ENCODE peak calls at places on chromosomes 16 and 17, in five cellular contexts. P, B, J, M and C are unnamed samples.

GRCh38 chr16:19294156-19294649 is 8.7 kb downstream of the CLEC19A start:
- DNase-seq in P (no peak), B (no peak), J (no peak), M (peak; percentile 42), C (no peak)

GRCh38 chr17:62995377-62995885 is 29.4 kb downstream of the TANC2 start:
- DNase-seq in P (no peak), B (peak; percentile 11), J (no peak), M (peak; percentile 64), C (peak; percentile 54)

GRCh38 chr17:40326014-40326831 is 17.2 kb downstream of the RARA start:
- DNase-seq in P (no peak), B (no peak), J (no peak), M (no peak), C (no peak)

GRCh38 chr16:4246777-4247476 is 5.0 kb upstream of the SRL start:
- DNase-seq in P (no peak), B (no peak), J (no peak), M (no peak), C (no peak)

GRCh38 chr17:10278218-10278617 is 79.8 kb upstream of the GAS7 start:
- DNase-seq in P (no peak), B (no peak), J (no peak), M (peak; percentile 28), C (no peak)

GRCh38 chr16:50534091-50534490 is 14.1 kb upstream of the NKD1 start:
- DNase-seq in P (no peak), B (no peak), J (no peak), M (no peak), C (no peak)

GRCh38 chr16:30005341-30006094 is 5.3 kb downstream of the DOC2A start:
- DNase-seq in P (no peak), B (no peak), J (no peak), M (peak; percentile 64), C (peak; percentile 49)

GRCh38 chr17:64618848-64619247 is 43.3 kb downstream of the SMURF2 start:
- DNase-seq in P (no peak), B (no peak), J (no peak), M (no peak), C (no peak)

GRCh38 chr16:3195975-3196374 is 8.0 kb downstream of the OR1F1 start:
- DNase-seq in P (no peak), B (no peak), J (no peak), M (no peak), C (no peak)

GRCh38 chr16:35745191-35745590 is 2285.8 kb downstream of the TP53TG3F start:
- DNase-seq in P (no peak), B (no peak), J (no peak), M (no peak), C (no peak)

GRCh38 chr16:24645739-24646645 is 83.5 kb upstream of the TNRC6A start:
- DNase-seq in P (no peak), B (no peak), J (no peak), M (peak; percentile 95), C (peak; percentile 99)

GRCh38 chr17:35559495-35559894 is 1.1 kb downstream of the SLFN14 start:
- DNase-seq in P (no peak), B (no peak), J (no peak), M (no peak), C (no peak)

GRCh38 chr17:71975998-71976649 is 144.7 kb upstream of the SOX9 start:
- DNase-seq in P (no peak), B (no peak), J (peak; percentile 69), M (peak; percentile 42), C (peak; percentile 77)

GRCh38 chr16:27795992-27796614 is 246.2 kb downstream of the KATNIP start:
- DNase-seq in P (peak; percentile 21), B (peak; percentile 66), J (peak; percentile 74), M (peak; percentile 74), C (peak; percentile 37)

GRCh38 chr16:72285728-72286127 is 113.8 kb upstream of the PMFBP1 start:
- DNase-seq in P (no peak), B (no peak), J (no peak), M (no peak), C (peak; percentile 28)

GRCh38 chr17:20922128-20922670 is 120.6 kb downstream of the USP22 start:
- DNase-seq in P (no peak), B (no peak), J (no peak), M (peak; percentile 5), C (peak; percentile 72)

GRCh38 chr17:29158515-29159275 is 21.5 kb downstream of the MYO18A start:
- DNase-seq in P (no peak), B (no peak), J (no peak), M (no peak), C (peak; percentile 67)

GRCh38 chr16:83338941-83339340 is 468.8 kb upstream of the HSBP1 start:
- DNase-seq in P (no peak), B (no peak), J (no peak), M (no peak), C (peak; percentile 43)

GRCh38 chr17:8149419-8150193 is 2.6 kb downstream of the PER1 start:
- DNase-seq in P (no peak), B (no peak), J (no peak), M (no peak), C (no peak)

GRCh38 chr16:85163278-85164112 is 51.2 kb upstream of the CIBAR2 start:
- DNase-seq in P (no peak), B (no peak), J (no peak), M (no peak), C (peak; percentile 68)

GRCh38 chr16:31487076-31487719 is 4.3 kb downstream of the SLC5A2 start:
- DNase-seq in P (no peak), B (no peak), J (no peak), M (no peak), C (peak; percentile 41)

GRCh38 chr17:50050431-50051032 is 5.4 kb upstream of the ITGA3 start:
- DNase-seq in P (no peak), B (no peak), J (no peak), M (no peak), C (no peak)

GRCh38 chr16:3963203-3963602 is 82.7 kb upstream of the CREBBP start:
- DNase-seq in P (no peak), B (no peak), J (no peak), M (no peak), C (no peak)

GRCh38 chr17:48578616-48579560 is 738 bp upstream of the HOXB4 start:
- DNase-seq in P (no peak), B (no peak), J (no peak), M (no peak), C (peak; percentile 76)

GRCh38 chr16:29678691-29679267 is at the start of gene QPRT:
- DNase-seq in P (peak; percentile 81), B (peak; percentile 66), J (peak; percentile 95), M (peak; percentile 70), C (peak; percentile 90)

GRCh38 chr16:86517652-86518258 is 7.4 kb downstream of the FOXF1 start:
- DNase-seq in P (no peak), B (peak; percentile 51), J (peak; percentile 80), M (peak; percentile 53), C (peak; percentile 88)

GRCh38 chr17:14784997-14785696 is 480.0 kb downstream of the PMP22 start:
- DNase-seq in P (no peak), B (no peak), J (peak; percentile 70), M (peak; percentile 42), C (no peak)

GRCh38 chr16:13110124-13110796 is 208.9 kb downstream of the SHISA9 start:
- DNase-seq in P (peak; percentile 43), B (peak; percentile 63), J (peak; percentile 56), M (peak; percentile 72), C (peak; percentile 71)

GRCh38 chr17:79929257-79930076 is 90.2 kb upstream of the CBX4 start:
- DNase-seq in P (no peak), B (no peak), J (peak; percentile 76), M (no peak), C (no peak)

GRCh38 chr17:32793841-32794240 is 83.1 kb downstream of the MYO1D start:
- DNase-seq in P (no peak), B (no peak), J (no peak), M (no peak), C (no peak)
- H2BK12ac ChIP-seq in P (no peak overlapping the region), B (no peak overlapping the region), J (no peak overlapping the region), M (no peak overlapping the region), C (no peak overlapping the region)

DNA sequence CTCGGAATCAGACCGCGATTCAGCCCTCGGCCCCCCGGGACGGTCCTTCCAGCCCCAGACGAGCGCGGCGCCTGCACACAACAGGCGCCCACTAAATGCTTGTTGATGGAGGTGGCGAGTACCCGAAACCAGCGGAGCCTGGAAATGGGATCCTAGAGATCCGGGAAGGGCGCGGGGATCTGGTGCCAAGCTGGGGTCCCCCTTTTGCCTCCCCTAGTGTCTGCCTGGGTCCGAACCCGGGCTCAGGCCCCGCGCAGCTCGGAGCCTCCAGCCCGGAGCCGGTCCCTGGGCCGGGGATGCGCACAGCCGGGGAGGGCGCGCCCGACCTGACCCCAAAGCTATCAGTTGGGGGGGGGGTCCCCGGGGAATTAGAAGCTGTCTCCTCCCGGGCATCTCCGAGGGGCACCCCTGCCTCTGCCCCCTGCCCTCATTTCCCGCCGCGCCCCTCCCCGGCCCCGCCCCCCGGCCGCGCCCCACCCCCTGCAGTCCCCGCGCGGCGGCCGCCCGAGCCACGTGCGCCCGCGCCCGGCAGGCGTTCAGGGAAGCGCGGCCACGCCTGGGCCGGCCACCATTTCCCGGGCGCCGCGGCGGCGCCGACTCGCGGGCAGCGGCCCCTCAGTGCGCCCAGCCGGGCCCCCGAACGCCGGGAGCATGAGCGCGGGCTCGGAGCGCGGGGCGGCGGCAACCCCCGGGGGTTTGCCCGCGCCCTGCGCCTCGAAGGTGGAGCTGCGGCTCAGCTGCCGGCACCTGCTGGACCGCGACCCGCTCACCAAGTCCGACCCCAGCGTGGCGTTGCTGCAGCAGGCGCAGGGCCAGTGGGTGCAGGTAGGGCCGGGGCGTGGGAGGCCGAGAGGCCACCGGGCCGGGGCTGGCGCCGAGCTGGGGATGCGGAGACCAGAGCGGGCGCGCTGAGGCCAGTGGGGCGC is at the start of gene CPNE7:
- DNase-seq in P (no peak), B (no peak), J (no peak), M (no peak), C (no peak)
- H2BK120ac ChIP-seq in P (no peak within 1 kb of the TSS), B (no peak within 1 kb of the TSS), J (no peak within 1 kb of the TSS), M (peak within 1 kb of the TSS; percentile 1), C (no peak within 1 kb of the TSS)

DNA sequence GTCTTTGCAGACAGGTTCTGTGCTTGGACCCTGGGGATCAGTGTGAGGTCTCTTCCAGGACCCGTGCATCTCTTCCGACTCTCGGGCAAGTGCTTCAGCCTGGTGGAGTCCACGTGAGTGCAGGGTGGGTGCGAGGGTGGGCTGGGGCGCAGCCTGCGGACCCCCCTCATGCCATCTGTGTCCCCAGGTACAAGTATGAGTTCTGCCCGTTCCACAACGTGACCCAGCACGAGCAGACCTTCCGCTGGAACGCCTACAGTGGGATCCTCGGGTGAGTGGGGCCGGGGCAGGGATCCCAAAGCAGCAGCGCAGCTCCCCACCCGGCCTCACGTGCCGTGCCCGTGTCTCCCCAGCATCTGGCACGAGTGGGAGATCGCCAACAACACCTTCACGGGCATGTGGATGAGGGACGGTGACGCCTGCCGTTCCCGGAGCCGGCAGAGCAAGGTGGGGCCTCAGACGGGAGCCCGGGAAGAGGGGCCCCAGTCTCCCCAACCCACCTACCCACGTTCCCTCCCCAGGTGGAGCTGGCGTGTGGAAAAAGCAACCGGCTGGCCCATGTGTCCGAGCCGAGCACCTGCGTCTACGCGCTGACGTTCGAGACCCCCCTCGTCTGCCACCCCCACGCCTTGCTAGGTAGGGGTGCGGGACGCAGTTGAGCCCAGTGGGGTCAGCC is 10.1 kb downstream of the GNPTG start:
- DNase-seq in P (no peak), B (no peak), J (no peak), M (no peak), C (no peak)
- H2BK12ac ChIP-seq in P (no peak overlapping the region), B (peak overlapping the region; percentile 10), J (no peak overlapping the region), M (no peak overlapping the region), C (no peak overlapping the region)

DNA sequence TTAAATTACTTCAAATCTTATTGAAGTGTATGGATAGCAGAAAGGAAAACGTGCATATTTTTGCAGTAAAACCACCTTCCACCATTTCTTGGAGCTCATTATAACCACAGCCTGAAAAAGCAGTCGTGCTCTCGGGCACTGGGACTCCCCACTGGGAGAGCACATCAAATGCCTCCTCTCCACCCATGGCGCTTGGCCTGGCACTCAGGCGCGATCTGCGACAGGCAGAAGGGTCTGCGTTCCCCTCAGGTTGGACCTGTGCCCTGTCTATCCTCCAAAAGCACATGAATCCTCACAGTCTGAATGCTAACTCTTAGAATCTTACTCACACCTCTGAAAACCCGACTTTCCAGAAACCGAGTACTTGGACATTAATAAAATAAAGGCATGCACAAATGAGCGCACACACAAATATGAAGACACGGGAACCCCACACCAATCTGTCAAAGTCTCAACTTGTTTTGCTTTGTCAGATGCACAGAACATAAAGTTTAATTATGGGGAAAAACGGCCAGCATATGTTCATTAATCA is 20.4 kb upstream of the FAAP100 start:
- DNase-seq in P (no peak), B (no peak), J (no peak), M (no peak), C (no peak)
- H2BK120ac ChIP-seq in P (no peak overlapping the region), B (no peak overlapping the region), J (no peak overlapping the region), M (no peak overlapping the region), C (no peak overlapping the region)